ENCODE peak calls at places on chromosomes 5 and 9, in six cellular contexts. One of them, this sample, is unnamed.

GRCh38 chr5:159106569-159107282 is 7.0 kb upstream of the EBF1 start:
- DNase-seq in endothelial cell: peak; percentile 88
- DNase-seq in MCF 10A: peak; percentile 86
- DNase-seq in epithelial cell of esophagus: peak; percentile 60
- DNase-seq in WTC11: peak; percentile 88
- DNase-seq in fibroblast of the aortic adventitia: peak; percentile 75
- DNase-seq in this sample: peak; percentile 91

GRCh38 chr9:121503443-121503842 is 3.8 kb upstream of the GGTA1 start:
- DNase-seq in endothelial cell: no peak
- DNase-seq in MCF 10A: no peak
- DNase-seq in epithelial cell of esophagus: no peak
- DNase-seq in WTC11: no peak
- DNase-seq in fibroblast of the aortic adventitia: peak; percentile 30
- DNase-seq in this sample: no peak

GRCh38 chr9:87581513-87581912 is 83.8 kb downstream of the DAPK1 start:
- DNase-seq in endothelial cell: no peak
- DNase-seq in MCF 10A: no peak
- DNase-seq in epithelial cell of esophagus: no peak
- DNase-seq in WTC11: no peak
- DNase-seq in fibroblast of the aortic adventitia: peak; percentile 63
- DNase-seq in this sample: no peak

GRCh38 chr5:175652741-175653663 is 4.9 kb upstream of the HRH2 start:
- DNase-seq in endothelial cell: no peak
- DNase-seq in MCF 10A: peak; percentile 16
- DNase-seq in epithelial cell of esophagus: no peak
- DNase-seq in WTC11: no peak
- DNase-seq in fibroblast of the aortic adventitia: no peak
- DNase-seq in this sample: no peak

GRCh38 chr5:166509085-166509484 is 1782.4 kb upstream of the WWC1 start:
- DNase-seq in endothelial cell: peak; percentile 25
- DNase-seq in MCF 10A: peak; percentile 71
- DNase-seq in epithelial cell of esophagus: peak; percentile 13
- DNase-seq in WTC11: peak; percentile 13
- DNase-seq in fibroblast of the aortic adventitia: no peak
- DNase-seq in this sample: no peak

GRCh38 chr9:137369111-137369787 is 53.7 kb downstream of the EXD3 start:
- DNase-seq in endothelial cell: no peak
- DNase-seq in MCF 10A: no peak
- DNase-seq in epithelial cell of esophagus: no peak
- DNase-seq in WTC11: peak; percentile 10
- DNase-seq in fibroblast of the aortic adventitia: no peak
- DNase-seq in this sample: peak; percentile 29

GRCh38 chr5:116669261-116670049 is 94.8 kb upstream of the SEMA6A start:
- DNase-seq in endothelial cell: no peak
- DNase-seq in MCF 10A: no peak
- DNase-seq in epithelial cell of esophagus: no peak
- DNase-seq in WTC11: no peak
- DNase-seq in fibroblast of the aortic adventitia: no peak
- DNase-seq in this sample: no peak

GRCh38 chr9:14741369-14741768 is 18.8 kb upstream of the CER1 start:
- DNase-seq in endothelial cell: no peak
- DNase-seq in MCF 10A: no peak
- DNase-seq in epithelial cell of esophagus: no peak
- DNase-seq in WTC11: no peak
- DNase-seq in fibroblast of the aortic adventitia: no peak
- DNase-seq in this sample: no peak

GRCh38 chr9:117704024-117704575 is at the start of gene TLR4:
- DNase-seq in endothelial cell: peak; percentile 22
- DNase-seq in MCF 10A: peak; percentile 84
- DNase-seq in epithelial cell of esophagus: peak; percentile 4
- DNase-seq in WTC11: peak; percentile 12
- DNase-seq in fibroblast of the aortic adventitia: peak; percentile 88
- DNase-seq in this sample: no peak

GRCh38 chr5:79330071-79330470 is 94.1 kb downstream of the JMY start:
- DNase-seq in endothelial cell: no peak
- DNase-seq in MCF 10A: peak; percentile 8
- DNase-seq in epithelial cell of esophagus: peak; percentile 43
- DNase-seq in WTC11: no peak
- DNase-seq in fibroblast of the aortic adventitia: peak; percentile 16
- DNase-seq in this sample: no peak

GRCh38 chr5:57436586-57436985 is 46.0 kb downstream of the ACTBL2 start:
- DNase-seq in endothelial cell: no peak
- DNase-seq in MCF 10A: no peak
- DNase-seq in epithelial cell of esophagus: no peak
- DNase-seq in WTC11: no peak
- DNase-seq in fibroblast of the aortic adventitia: no peak
- DNase-seq in this sample: no peak

GRCh38 chr9:79028101-79028500 is 543.7 kb upstream of the TLE4 start:
- DNase-seq in endothelial cell: no peak
- DNase-seq in MCF 10A: peak; percentile 23
- DNase-seq in epithelial cell of esophagus: peak; percentile 59
- DNase-seq in WTC11: no peak
- DNase-seq in fibroblast of the aortic adventitia: peak; percentile 28
- DNase-seq in this sample: no peak

GRCh38 chr9:36632892-36633291 is 60.2 kb downstream of the MELK start:
- DNase-seq in endothelial cell: no peak
- DNase-seq in MCF 10A: peak; percentile 47
- DNase-seq in epithelial cell of esophagus: peak; percentile 44
- DNase-seq in WTC11: no peak
- DNase-seq in fibroblast of the aortic adventitia: peak; percentile 70
- DNase-seq in this sample: no peak

GRCh38 chr5:56278267-56278826 is 45.2 kb upstream of the ANKRD55 start:
- DNase-seq in endothelial cell: no peak
- DNase-seq in MCF 10A: no peak
- DNase-seq in epithelial cell of esophagus: no peak
- DNase-seq in WTC11: no peak
- DNase-seq in fibroblast of the aortic adventitia: peak; percentile 14
- DNase-seq in this sample: no peak

GRCh38 chr5:43193171-43193951 is 1.3 kb downstream of the NIM1K start:
- DNase-seq in endothelial cell: peak; percentile 7
- DNase-seq in MCF 10A: peak; percentile 87
- DNase-seq in epithelial cell of esophagus: peak; percentile 86
- DNase-seq in WTC11: no peak
- DNase-seq in fibroblast of the aortic adventitia: peak; percentile 93
- DNase-seq in this sample: no peak

GRCh38 chr5:115306011-115306530 is 9.6 kb upstream of the CCDC112 start:
- DNase-seq in endothelial cell: no peak
- DNase-seq in MCF 10A: no peak
- DNase-seq in epithelial cell of esophagus: peak; percentile 62
- DNase-seq in WTC11: no peak
- DNase-seq in fibroblast of the aortic adventitia: no peak
- DNase-seq in this sample: no peak

GRCh38 chr9:81621785-81622243 is 67.5 kb downstream of the TLE1 start:
- DNase-seq in endothelial cell: no peak
- DNase-seq in MCF 10A: no peak
- DNase-seq in epithelial cell of esophagus: no peak
- DNase-seq in WTC11: peak; percentile 71
- DNase-seq in fibroblast of the aortic adventitia: no peak
- DNase-seq in this sample: peak; percentile 51

GRCh38 chr5:56269216-56269927 is 36.2 kb upstream of the ANKRD55 start:
- DNase-seq in endothelial cell: peak; percentile 35
- DNase-seq in MCF 10A: peak; percentile 42
- DNase-seq in epithelial cell of esophagus: peak; percentile 40
- DNase-seq in WTC11: no peak
- DNase-seq in fibroblast of the aortic adventitia: peak; percentile 82
- DNase-seq in this sample: peak; percentile 33

DNA sequence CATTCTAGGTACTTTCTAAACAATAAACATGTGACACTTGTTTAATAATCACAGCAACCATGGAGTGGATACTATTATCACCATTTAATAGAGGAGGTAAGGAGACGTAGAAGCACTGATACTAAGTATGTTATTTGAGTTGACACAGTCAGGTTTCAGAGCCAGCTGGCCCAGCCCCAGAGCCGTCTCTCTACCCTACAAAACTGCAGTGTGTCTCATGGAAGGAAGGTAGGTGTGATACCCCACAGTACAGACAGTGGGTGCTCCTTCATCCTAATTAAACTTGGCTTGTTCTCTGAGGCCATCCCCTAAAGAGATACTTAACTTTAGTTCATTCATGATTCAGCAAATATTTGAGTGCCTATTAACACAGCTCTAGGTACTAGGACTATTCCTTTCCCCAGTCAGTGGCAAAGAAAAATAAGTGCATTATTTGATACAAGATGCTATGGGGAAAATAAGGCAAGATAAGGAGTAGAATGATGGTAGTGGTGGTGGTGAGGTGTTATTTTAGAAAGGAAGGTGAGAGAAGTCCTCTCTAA is 22.6 kb downstream of the PIP5K1B start:
- DNase-seq in endothelial cell: no peak
- DNase-seq in MCF 10A: no peak
- DNase-seq in epithelial cell of esophagus: no peak
- DNase-seq in WTC11: no peak
- DNase-seq in fibroblast of the aortic adventitia: no peak
- DNase-seq in this sample: no peak
- TF ChIP-seq CTCF in endothelial cell: no peak
- TF ChIP-seq CTCF in MCF 10A: no peak
- TF ChIP-seq CTCF in epithelial cell of esophagus: no peak
- TF ChIP-seq CTCF in WTC11: no peak
- TF ChIP-seq CTCF in fibroblast of the aortic adventitia: no peak
- TF ChIP-seq CTCF in this sample: no peak

GRCh38 chr5:77628840-77629552 is 9.5 kb downstream of the OTP start:
- DNase-seq in endothelial cell: no peak
- DNase-seq in MCF 10A: no peak
- DNase-seq in epithelial cell of esophagus: no peak
- DNase-seq in WTC11: no peak
- DNase-seq in fibroblast of the aortic adventitia: no peak
- DNase-seq in this sample: peak; percentile 40
- TF ChIP-seq CTCF in endothelial cell: peak; percentile 19
- TF ChIP-seq CTCF in MCF 10A: no peak
- TF ChIP-seq CTCF in epithelial cell of esophagus: no peak
- TF ChIP-seq CTCF in WTC11: no peak
- TF ChIP-seq CTCF in fibroblast of the aortic adventitia: no peak
- TF ChIP-seq CTCF in this sample: peak; percentile 32

GRCh38 chr9:70924905-70925547 is 196.4 kb downstream of the TRPM3 start:
- DNase-seq in endothelial cell: peak; percentile 26
- DNase-seq in MCF 10A: peak; percentile 88
- DNase-seq in epithelial cell of esophagus: peak; percentile 82
- DNase-seq in WTC11: peak; percentile 22
- DNase-seq in fibroblast of the aortic adventitia: peak; percentile 96
- DNase-seq in this sample: peak; percentile 16
- TF ChIP-seq CTCF in endothelial cell: peak; percentile 73
- TF ChIP-seq CTCF in MCF 10A: peak; percentile 82
- TF ChIP-seq CTCF in epithelial cell of esophagus: peak; percentile 94
- TF ChIP-seq CTCF in WTC11: peak; percentile 50
- TF ChIP-seq CTCF in fibroblast of the aortic adventitia: peak; percentile 84
- TF ChIP-seq CTCF in this sample: peak; percentile 75

DNA sequence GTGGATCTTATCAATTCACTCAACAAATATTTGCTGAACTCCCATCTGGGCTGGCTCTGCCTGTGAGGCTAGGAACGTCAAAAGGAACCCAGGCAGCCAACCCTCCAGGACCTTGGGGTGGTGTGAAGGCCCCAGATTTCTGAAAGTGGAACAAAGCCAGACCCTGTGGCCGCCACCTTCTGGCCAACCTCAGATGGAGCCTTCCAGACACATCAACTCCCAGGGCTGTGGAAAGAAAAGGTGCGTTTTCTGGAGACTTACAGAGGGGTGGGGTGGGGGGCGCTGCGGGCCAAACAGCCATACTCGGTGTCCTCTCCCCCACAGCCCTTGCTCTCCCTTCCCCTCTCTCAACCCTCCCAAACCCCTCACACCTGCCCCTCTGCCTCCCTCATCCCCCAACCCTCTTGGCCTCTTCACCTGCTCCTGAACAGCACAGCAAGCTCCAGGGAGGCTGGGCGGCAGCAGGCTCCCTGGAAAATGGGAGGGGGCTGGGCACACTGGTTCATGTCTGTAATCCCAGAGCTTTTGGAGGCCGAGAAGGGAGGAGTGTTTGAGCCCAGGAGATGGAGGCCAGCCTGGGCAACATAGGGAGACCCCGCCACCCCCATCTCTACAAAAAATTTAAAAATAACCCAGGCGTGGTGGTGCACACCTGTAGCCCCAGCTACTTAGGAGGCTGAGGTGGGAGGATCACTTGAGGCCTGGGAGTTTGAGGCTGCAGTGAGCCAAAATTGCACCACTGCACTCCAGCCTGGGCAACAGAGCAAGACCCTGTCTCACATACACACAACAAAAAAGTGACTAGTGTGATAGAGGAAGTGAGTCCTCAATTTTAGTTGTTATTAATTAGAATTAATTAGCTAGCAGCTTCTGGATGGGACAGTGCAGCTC is 45.0 kb upstream of the PRRC2B start:
- DNase-seq in endothelial cell: no peak
- DNase-seq in MCF 10A: no peak
- DNase-seq in epithelial cell of esophagus: no peak
- DNase-seq in WTC11: peak; percentile 26
- DNase-seq in fibroblast of the aortic adventitia: no peak
- DNase-seq in this sample: no peak
- TF ChIP-seq CTCF in endothelial cell: no peak
- TF ChIP-seq CTCF in MCF 10A: no peak
- TF ChIP-seq CTCF in epithelial cell of esophagus: no peak
- TF ChIP-seq CTCF in WTC11: no peak
- TF ChIP-seq CTCF in fibroblast of the aortic adventitia: no peak
- TF ChIP-seq CTCF in this sample: no peak

GRCh38 chr9:9919174-9919573 is 693.6 kb downstream of the PTPRD start:
- DNase-seq in endothelial cell: no peak
- DNase-seq in MCF 10A: no peak
- DNase-seq in epithelial cell of esophagus: no peak
- DNase-seq in WTC11: no peak
- DNase-seq in fibroblast of the aortic adventitia: no peak
- DNase-seq in this sample: no peak

GRCh38 chr9:9924369-9924768 is 688.4 kb downstream of the PTPRD start:
- DNase-seq in endothelial cell: no peak
- DNase-seq in MCF 10A: no peak
- DNase-seq in epithelial cell of esophagus: no peak
- DNase-seq in WTC11: no peak
- DNase-seq in fibroblast of the aortic adventitia: peak; percentile 12
- DNase-seq in this sample: no peak

GRCh38 chr9:9917400-9917799 is 695.4 kb downstream of the PTPRD start:
- DNase-seq in endothelial cell: no peak
- DNase-seq in MCF 10A: no peak
- DNase-seq in epithelial cell of esophagus: no peak
- DNase-seq in WTC11: no peak
- DNase-seq in fibroblast of the aortic adventitia: no peak
- DNase-seq in this sample: no peak

GRCh38 chr9:9921771-9922170 is 691.0 kb downstream of the PTPRD start:
- DNase-seq in endothelial cell: no peak
- DNase-seq in MCF 10A: no peak
- DNase-seq in epithelial cell of esophagus: peak; percentile 4
- DNase-seq in WTC11: no peak
- DNase-seq in fibroblast of the aortic adventitia: no peak
- DNase-seq in this sample: no peak

GRCh38 chr9:9920425-9920824 is 692.4 kb downstream of the PTPRD start:
- DNase-seq in endothelial cell: no peak
- DNase-seq in MCF 10A: peak; percentile 11
- DNase-seq in epithelial cell of esophagus: no peak
- DNase-seq in WTC11: no peak
- DNase-seq in fibroblast of the aortic adventitia: no peak
- DNase-seq in this sample: no peak
- TF ChIP-seq CTCF in endothelial cell: peak; percentile 44
- TF ChIP-seq CTCF in MCF 10A: peak; percentile 17
- TF ChIP-seq CTCF in epithelial cell of esophagus: peak; percentile 12
- TF ChIP-seq CTCF in WTC11: peak; percentile 26
- TF ChIP-seq CTCF in fibroblast of the aortic adventitia: no peak
- TF ChIP-seq CTCF in this sample: peak; percentile 58

This sample was measured in glutamatergic neuron.